ENCODE peak calls at places on chromosomes 16 and 17, in five cellular contexts. D is left ventricle myocardium inferior, W is DND-41, J is vagina, H is left lung. Z is an unnamed sample.
A peak's percentile ranks its signal among the peaks of the same experiment; 100 is the strongest.

GRCh38 chr17:72122336-72122667 is 1.5 kb downstream of the SOX9 start:
- DNase-seq in D (no peak), W (no peak), J (no peak), H (no peak), Z (no peak)

GRCh38 chr16:86836503-86837125 is 258.3 kb downstream of the FOXL1 start:
- DNase-seq in D (no peak), W (no peak), J (no peak), H (no peak), Z (no peak)

GRCh38 chr17:73430165-73430680 is 118.4 kb upstream of the CDC42EP4 start:
- DNase-seq in D (no peak), W (no peak), J (no peak), H (no peak), Z (peak; percentile 66)

GRCh38 chr17:45770632-45771472 is 13.3 kb upstream of the CRHR1 start:
- DNase-seq in D (no peak), W (no peak), J (no peak), H (no peak), Z (no peak)

GRCh38 chr16:71472041-71472440 is 10.0 kb upstream of the ZNF23 start:
- DNase-seq in D (no peak), W (no peak), J (no peak), H (no peak), Z (no peak)

GRCh38 chr16:520847-521246 is 6.7 kb upstream of the CAPN15 start:
- DNase-seq in D (no peak), W (no peak), J (no peak), H (no peak), Z (no peak)

GRCh38 chr16:17261197-17261858 is 209.4 kb downstream of the XYLT1 start:
- DNase-seq in D (no peak), W (no peak), J (no peak), H (no peak), Z (no peak)

GRCh38 chr17:32943206-32943605 is 15.3 kb downstream of the TMEM98 start:
- DNase-seq in D (no peak), W (no peak), J (no peak), H (no peak), Z (no peak)

GRCh38 chr17:7218774-7219173 is 862 bp downstream of the DLG4 start:
- DNase-seq in D (no peak), W (no peak), J (no peak), H (no peak), Z (peak; percentile 67)

GRCh38 chr17:7219434-7219811 is 213 bp downstream of the DLG4 start:
- DNase-seq in D (no peak), W (no peak), J (no peak), H (no peak), Z (no peak)

GRCh38 chr17:7217113-7217987 is 2.3 kb downstream of the DLG4 start:
- DNase-seq in D (peak; percentile 60), W (peak; percentile 47), J (no peak), H (peak; percentile 56), Z (peak; percentile 53)

GRCh38 chr17:7216242-7217112 is 3.2 kb downstream of the DLG4 start:
- DNase-seq in D (no peak), W (no peak), J (no peak), H (no peak), Z (no peak)

GRCh38 chr17:7218166-7218565 is 1.5 kb downstream of the DLG4 start:
- DNase-seq in D (no peak), W (no peak), J (no peak), H (no peak), Z (no peak)
- H3K4me3 ChIP-seq in D (peak overlapping the region; percentile 81), W (no peak overlapping the region), J (peak overlapping the region; percentile 55), H (no peak overlapping the region), Z (no peak overlapping the region)

GRCh38 chr17:78272181-78272913 is 40.9 kb downstream of the TMEM235 start:
- DNase-seq in D (peak; percentile 61), W (no peak), J (no peak), H (peak; percentile 88), Z (peak; percentile 85)
- H3K4me1 ChIP-seq in D (peaks cover 11% of the 10 kb centered on the region), W (no peaks in the 10 kb centered on the region), J (peaks cover 5% of the 10 kb centered on the region), H (peaks cover 15% of the 10 kb centered on the region), Z (peaks cover 52% of the 10 kb centered on the region)

DNA sequence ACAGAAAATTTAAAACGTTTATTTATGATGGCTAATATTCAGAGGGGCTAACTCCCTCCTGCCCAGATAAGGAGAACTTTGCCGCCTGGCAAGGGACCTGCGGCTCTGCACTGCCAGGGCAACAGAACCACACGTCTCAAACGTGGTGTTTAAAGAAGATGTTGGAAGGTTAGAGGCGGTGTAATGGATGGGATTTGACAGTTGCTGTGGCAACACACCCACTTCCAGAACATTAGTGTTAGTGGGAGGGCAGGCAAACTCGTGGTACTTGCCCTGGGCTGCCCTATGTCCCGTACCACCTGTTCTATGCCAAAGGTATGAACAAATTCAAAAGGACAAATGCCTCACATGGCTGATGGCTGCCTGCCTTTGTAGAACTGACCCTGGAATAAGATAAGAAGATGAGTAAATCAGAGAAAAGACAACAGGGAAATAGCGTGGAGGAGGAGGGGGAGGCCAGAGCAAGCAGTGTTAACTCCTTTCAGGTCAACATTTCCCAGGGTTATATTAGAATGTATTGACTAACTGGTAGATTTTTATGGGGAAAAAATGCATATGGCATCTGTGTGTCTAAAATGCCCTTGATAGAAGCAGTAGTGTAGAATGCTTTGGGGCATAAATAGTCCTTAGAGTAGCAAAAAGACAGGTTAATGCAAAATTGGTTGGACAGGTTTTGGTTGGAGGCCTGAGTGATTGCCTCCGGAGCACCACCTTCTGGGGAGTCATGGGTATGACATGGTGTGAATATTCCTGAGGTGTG is 30.8 kb downstream of the HLF start:
- DNase-seq in D (no peak), W (peak; percentile 65), J (no peak), H (no peak), Z (peak; percentile 36)
- H3K27ac ChIP-seq in D (peak overlapping the region; percentile 76), W (no peak overlapping the region), J (no peak overlapping the region), H (no peak overlapping the region), Z (no peak overlapping the region)

GRCh38 chr16:72983728-72984350 is 64.1 kb downstream of the ZFHX3 start:
- DNase-seq in D (no peak), W (no peak), J (no peak), H (no peak), Z (no peak)

GRCh38 chr16:72987480-72987901 is 60.4 kb downstream of the ZFHX3 start:
- DNase-seq in D (no peak), W (no peak), J (no peak), H (no peak), Z (no peak)

GRCh38 chr16:72986011-72986410 is 61.9 kb downstream of the ZFHX3 start:
- DNase-seq in D (peak; percentile 82), W (no peak), J (no peak), H (no peak), Z (peak; percentile 13)

GRCh38 chr16:72983241-72983640 is 64.7 kb downstream of the ZFHX3 start:
- DNase-seq in D (no peak), W (no peak), J (no peak), H (no peak), Z (no peak)

DNA sequence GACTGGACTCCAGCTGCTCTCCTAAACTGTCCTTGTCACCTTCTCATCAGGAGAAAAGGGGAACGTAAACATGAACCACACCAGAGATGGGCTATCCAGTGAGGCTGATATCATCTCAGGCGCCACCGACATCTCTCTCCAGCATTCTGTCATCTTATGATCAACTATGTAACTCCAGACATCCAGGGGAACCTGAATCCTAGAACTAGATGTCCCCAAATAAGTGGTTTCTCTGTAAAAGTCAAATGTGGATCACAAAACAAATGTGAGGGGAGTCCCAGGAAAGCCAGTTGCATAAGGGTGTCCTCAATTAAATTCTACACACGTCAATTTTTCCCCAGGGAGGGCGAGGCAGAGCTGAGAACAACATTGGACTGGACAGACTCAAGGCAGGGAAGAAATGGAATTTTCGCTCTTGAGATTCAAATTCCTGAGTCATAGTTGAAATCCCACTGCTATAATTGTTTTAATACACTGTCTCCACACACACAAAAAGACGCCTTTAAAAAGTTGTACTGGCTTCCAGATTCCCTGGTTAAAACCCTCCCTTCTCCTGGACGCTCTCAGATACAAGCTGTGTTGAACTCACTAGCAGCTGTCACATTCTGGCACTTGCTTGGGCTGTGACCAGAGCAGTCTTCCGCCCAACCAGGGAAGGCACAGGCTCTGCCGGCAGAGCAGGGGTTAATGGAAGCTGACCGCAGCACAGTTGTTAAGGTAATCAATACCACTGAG is 62.6 kb downstream of the ZFHX3 start:
- DNase-seq in D (peak; percentile 73), W (no peak), J (peak; percentile 95), H (no peak), Z (peak; percentile 65)
- H3K4me3 ChIP-seq in D (peak overlapping the region; percentile 39), W (no peak overlapping the region), J (no peak overlapping the region), H (no peak overlapping the region), Z (no peak overlapping the region)